ENCODE peak calls at places on chromosomes 6 and 20, in four cellular contexts. One of them, this sample, is unnamed.

GRCh38 chr6:43849844-43850243 is 79.8 kb downstream of the VEGFA start:
- DNase-seq in hepatocyte: no peak
- DNase-seq in PC-3: no peak
- DNase-seq in keratinocyte: no peak
- DNase-seq in this sample: no peak

GRCh38 chr6:106181664-106182418 is 95.7 kb downstream of the PRDM1 start:
- DNase-seq in hepatocyte: no peak
- DNase-seq in PC-3: peak; percentile 81
- DNase-seq in keratinocyte: peak; percentile 49
- DNase-seq in this sample: peak; percentile 55

GRCh38 chr6:155185544-155185943 is 78.3 kb upstream of the CLDN20 start:
- DNase-seq in hepatocyte: peak; percentile 79
- DNase-seq in PC-3: peak; percentile 69
- DNase-seq in keratinocyte: no peak
- DNase-seq in this sample: peak; percentile 34

GRCh38 chr20:45014671-45015415 is 48.5 kb downstream of the STK4 start:
- DNase-seq in hepatocyte: peak; percentile 35
- DNase-seq in PC-3: peak; percentile 15
- DNase-seq in keratinocyte: peak; percentile 48
- DNase-seq in this sample: peak; percentile 70

GRCh38 chr6:110492584-110492983 is 16.2 kb upstream of the SLC22A16 start:
- DNase-seq in hepatocyte: no peak
- DNase-seq in PC-3: no peak
- DNase-seq in keratinocyte: no peak
- DNase-seq in this sample: peak; percentile 52

GRCh38 chr20:36092424-36093024 is 62.0 kb upstream of the EPB41L1 start:
- DNase-seq in hepatocyte: peak; percentile 69
- DNase-seq in PC-3: peak; percentile 25
- DNase-seq in keratinocyte: no peak
- DNase-seq in this sample: no peak

GRCh38 chr20:51184289-51184688 is 161.4 kb upstream of the KCNG1 start:
- DNase-seq in hepatocyte: no peak
- DNase-seq in PC-3: no peak
- DNase-seq in keratinocyte: no peak
- DNase-seq in this sample: no peak

GRCh38 chr6:169213814-169214520 is 39.7 kb downstream of the THBS2 start:
- DNase-seq in hepatocyte: no peak
- DNase-seq in PC-3: no peak
- DNase-seq in keratinocyte: no peak
- DNase-seq in this sample: no peak

GRCh38 chr6:8387942-8388437 is 47.4 kb downstream of the SLC35B3 start:
- DNase-seq in hepatocyte: no peak
- DNase-seq in PC-3: no peak
- DNase-seq in keratinocyte: no peak
- DNase-seq in this sample: no peak

GRCh38 chr6:5158191-5158590 is 73.0 kb downstream of the PPP1R3G start:
- DNase-seq in hepatocyte: no peak
- DNase-seq in PC-3: no peak
- DNase-seq in keratinocyte: no peak
- DNase-seq in this sample: no peak

GRCh38 chr6:139927236-139927635 is 552.8 kb upstream of the CITED2 start:
- DNase-seq in hepatocyte: no peak
- DNase-seq in PC-3: peak; percentile 20
- DNase-seq in keratinocyte: no peak
- DNase-seq in this sample: no peak

GRCh38 chr6:112269979-112270378 is 15.6 kb upstream of the LAMA4 start:
- DNase-seq in hepatocyte: no peak
- DNase-seq in PC-3: no peak
- DNase-seq in keratinocyte: no peak
- DNase-seq in this sample: no peak

GRCh38 chr6:112268628-112269027 is 14.3 kb upstream of the LAMA4 start:
- DNase-seq in hepatocyte: no peak
- DNase-seq in PC-3: no peak
- DNase-seq in keratinocyte: no peak
- DNase-seq in this sample: no peak

GRCh38 chr6:112270756-112271155 is 16.4 kb upstream of the LAMA4 start:
- DNase-seq in hepatocyte: no peak
- DNase-seq in PC-3: no peak
- DNase-seq in keratinocyte: no peak
- DNase-seq in this sample: no peak

GRCh38 chr6:112268011-112268410 is 13.6 kb upstream of the LAMA4 start:
- DNase-seq in hepatocyte: no peak
- DNase-seq in PC-3: no peak
- DNase-seq in keratinocyte: no peak
- DNase-seq in this sample: no peak

GRCh38 chr6:112269165-112269564 is 14.8 kb upstream of the LAMA4 start:
- DNase-seq in hepatocyte: no peak
- DNase-seq in PC-3: peak; percentile 36
- DNase-seq in keratinocyte: no peak
- DNase-seq in this sample: no peak
- TF ChIP-seq CTCF in hepatocyte: no peak
- TF ChIP-seq CTCF in PC-3: peak; percentile 58
- TF ChIP-seq CTCF in keratinocyte: peak; percentile 26
- TF ChIP-seq CTCF in this sample: peak; percentile 19

DNA sequence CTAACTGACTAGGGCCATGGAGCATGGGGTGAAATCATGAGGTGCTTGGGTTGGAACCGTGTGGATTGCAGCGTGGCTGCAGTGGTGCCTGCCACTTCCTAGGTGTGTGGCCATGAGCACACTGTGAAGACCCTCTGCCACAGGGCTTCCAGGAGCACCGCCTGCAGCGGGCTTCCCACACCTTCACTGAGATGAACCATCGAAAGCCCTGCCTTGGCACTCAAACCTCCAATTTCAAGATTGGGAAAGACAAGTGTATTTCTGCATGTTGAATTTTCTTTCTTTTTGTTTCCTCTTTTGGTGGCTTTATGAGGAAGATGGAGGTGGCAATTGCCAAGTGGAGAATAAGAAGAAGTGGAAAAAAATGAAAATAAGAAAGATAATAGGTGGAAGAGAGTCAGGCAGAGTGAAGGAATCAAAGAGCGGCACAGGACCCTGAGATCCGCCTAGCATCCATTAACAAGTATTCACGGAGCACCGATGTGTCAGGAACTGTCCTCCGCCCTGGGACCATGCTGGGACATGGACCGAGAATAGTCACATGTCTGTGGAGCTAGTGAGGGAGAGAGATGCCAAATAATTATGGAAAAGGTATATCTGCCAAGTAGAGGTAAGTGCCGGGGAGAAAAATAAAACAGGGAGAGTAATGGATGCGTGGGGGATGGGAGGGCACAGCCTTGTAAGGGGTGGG is 159.9 kb downstream of the BCAS1 start:
- DNase-seq in hepatocyte: no peak
- DNase-seq in PC-3: no peak
- DNase-seq in keratinocyte: no peak
- DNase-seq in this sample: no peak
- H3K4me2 ChIP-seq in hepatocyte: no peak overlapping the region
- H3K4me2 ChIP-seq in PC-3: no peak overlapping the region
- H3K4me2 ChIP-seq in keratinocyte: no peak overlapping the region
- H3K4me2 ChIP-seq in this sample: no peak overlapping the region

DNA sequence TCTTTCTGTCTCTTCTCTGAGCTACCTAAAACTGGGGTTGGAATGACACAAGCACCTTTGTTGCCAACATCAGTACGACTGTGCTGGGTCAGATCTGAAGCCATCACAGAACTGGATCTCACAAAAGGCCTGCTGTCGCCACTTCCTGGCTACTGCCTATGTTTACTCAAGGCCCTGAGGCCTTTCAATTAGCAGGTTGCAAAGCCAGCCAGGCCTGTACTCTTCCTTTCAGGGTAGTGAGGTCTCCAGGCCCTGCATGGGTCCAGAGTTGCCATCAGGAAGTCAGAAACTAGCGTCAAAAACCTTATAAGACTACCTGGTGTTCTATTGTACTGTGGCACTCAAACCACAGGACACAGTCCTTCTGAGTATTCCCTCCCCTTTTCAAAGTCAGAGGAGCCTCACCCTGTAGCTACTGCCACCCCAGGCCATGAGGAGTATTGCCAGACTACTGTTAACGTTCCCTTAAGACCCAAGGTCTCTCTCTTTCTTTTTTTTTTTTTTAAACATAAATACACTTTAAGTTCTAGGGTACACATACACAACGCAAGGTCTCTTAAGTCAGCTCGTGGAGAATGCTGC is 937.4 kb upstream of the GJE1 start:
- DNase-seq in hepatocyte: no peak
- DNase-seq in PC-3: no peak
- DNase-seq in keratinocyte: no peak
- DNase-seq in this sample: no peak
- TF ChIP-seq CTCF in hepatocyte: no peak
- TF ChIP-seq CTCF in PC-3: peak; percentile 22
- TF ChIP-seq CTCF in keratinocyte: peak; percentile 32
- TF ChIP-seq CTCF in this sample: no peak

GRCh38 chr6:32187009-32187709 is 2.8 kb downstream of the PBX2 start:
- DNase-seq in hepatocyte: no peak
- DNase-seq in PC-3: no peak
- DNase-seq in keratinocyte: no peak
- DNase-seq in this sample: no peak
- H3K4me2 ChIP-seq in hepatocyte: no peak overlapping the region
- H3K4me2 ChIP-seq in PC-3: no peak overlapping the region
- H3K4me2 ChIP-seq in keratinocyte: no peak overlapping the region
- H3K4me2 ChIP-seq in this sample: no peak overlapping the region

DNA sequence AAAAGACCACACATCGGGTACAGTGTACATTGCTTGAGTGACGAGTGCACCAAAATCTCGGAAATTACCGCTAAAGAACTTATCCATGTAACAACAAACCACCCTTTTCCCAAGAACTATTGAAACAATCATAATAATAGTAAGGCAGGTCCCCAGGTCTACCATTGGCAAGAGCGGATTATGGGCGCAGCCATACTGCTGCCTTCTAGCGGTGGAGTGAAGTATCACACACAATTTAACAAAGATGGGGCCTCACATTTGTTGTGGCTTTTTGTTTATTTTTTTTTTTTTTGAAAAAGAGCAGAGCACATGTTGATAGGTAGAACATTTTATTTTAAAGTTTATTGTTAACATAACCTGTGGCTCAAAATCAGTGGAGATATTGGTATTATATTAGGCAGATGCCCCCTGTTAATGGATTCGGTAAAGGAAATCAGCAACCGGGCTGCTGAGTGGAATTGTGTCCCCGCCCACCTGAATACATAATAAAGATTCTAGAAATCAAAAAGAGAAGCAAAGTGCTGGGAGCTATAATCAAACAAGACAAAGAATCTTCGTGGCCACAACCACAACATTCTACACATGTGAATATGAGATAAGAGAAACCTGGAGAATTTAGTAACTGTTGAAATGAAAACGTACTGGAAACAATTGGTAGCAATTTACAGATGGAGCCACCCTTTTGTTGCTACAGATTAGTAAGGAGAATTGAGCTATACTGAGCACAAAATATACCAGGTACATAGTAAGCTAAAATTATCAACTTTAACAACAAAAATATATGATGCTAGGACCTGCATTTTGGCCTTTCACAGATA is 94.2 kb upstream of the EXOC2 start:
- DNase-seq in hepatocyte: no peak
- DNase-seq in PC-3: peak; percentile 57
- DNase-seq in keratinocyte: no peak
- DNase-seq in this sample: no peak
- TF ChIP-seq CTCF in hepatocyte: peak; percentile 47
- TF ChIP-seq CTCF in PC-3: peak; percentile 86
- TF ChIP-seq CTCF in keratinocyte: peak; percentile 44
- TF ChIP-seq CTCF in this sample: peak; percentile 38

GRCh38 chr6:34745277-34746103 is 11.8 kb upstream of the SNRPC start:
- DNase-seq in hepatocyte: peak; percentile 78
- DNase-seq in PC-3: peak; percentile 69
- DNase-seq in keratinocyte: peak; percentile 57
- DNase-seq in this sample: peak; percentile 79
- H3K4me2 ChIP-seq in hepatocyte: peak overlapping the region; percentile 55
- H3K4me2 ChIP-seq in PC-3: peak overlapping the region; percentile 27
- H3K4me2 ChIP-seq in keratinocyte: peak overlapping the region; percentile 73
- H3K4me2 ChIP-seq in this sample: no peak overlapping the region

GRCh38 chr6:122408240-122408639 is 8.8 kb downstream of the HSF2 start:
- DNase-seq in hepatocyte: no peak
- DNase-seq in PC-3: no peak
- DNase-seq in keratinocyte: no peak
- DNase-seq in this sample: no peak

GRCh38 chr6:122408697-122409458 is 9.4 kb downstream of the HSF2 start:
- DNase-seq in hepatocyte: no peak
- DNase-seq in PC-3: no peak
- DNase-seq in keratinocyte: no peak
- DNase-seq in this sample: no peak

GRCh38 chr6:122406187-122406586 is 6.7 kb downstream of the HSF2 start:
- DNase-seq in hepatocyte: no peak
- DNase-seq in PC-3: no peak
- DNase-seq in keratinocyte: no peak
- DNase-seq in this sample: no peak

GRCh38 chr6:122407712-122408111 is 8.3 kb downstream of the HSF2 start:
- DNase-seq in hepatocyte: no peak
- DNase-seq in PC-3: no peak
- DNase-seq in keratinocyte: no peak
- DNase-seq in this sample: no peak

DNA sequence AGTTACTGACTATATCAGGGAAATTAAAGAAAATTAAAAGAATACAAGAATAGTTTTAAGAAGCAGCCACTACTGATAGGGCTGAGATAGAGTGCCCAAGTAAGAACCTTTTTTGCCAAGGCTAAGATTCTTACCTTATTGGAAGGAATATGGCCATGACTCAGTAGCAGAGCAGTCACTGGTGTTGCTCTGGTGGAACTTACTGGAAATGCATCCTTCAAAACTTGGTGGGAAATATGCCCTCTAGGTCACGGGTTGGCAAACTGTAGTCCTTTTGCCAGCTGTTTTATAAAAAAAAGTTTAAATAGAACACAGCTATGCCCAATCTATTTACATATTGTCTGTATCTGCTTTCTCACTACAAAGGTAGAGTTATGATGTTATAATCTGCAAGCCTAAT is 6.0 kb downstream of the HSF2 start:
- DNase-seq in hepatocyte: no peak
- DNase-seq in PC-3: peak; percentile 26
- DNase-seq in keratinocyte: no peak
- DNase-seq in this sample: peak; percentile 8
- TF ChIP-seq CTCF in hepatocyte: no peak
- TF ChIP-seq CTCF in PC-3: peak; percentile 10
- TF ChIP-seq CTCF in keratinocyte: peak; percentile 30
- TF ChIP-seq CTCF in this sample: peak; percentile 29

DNA sequence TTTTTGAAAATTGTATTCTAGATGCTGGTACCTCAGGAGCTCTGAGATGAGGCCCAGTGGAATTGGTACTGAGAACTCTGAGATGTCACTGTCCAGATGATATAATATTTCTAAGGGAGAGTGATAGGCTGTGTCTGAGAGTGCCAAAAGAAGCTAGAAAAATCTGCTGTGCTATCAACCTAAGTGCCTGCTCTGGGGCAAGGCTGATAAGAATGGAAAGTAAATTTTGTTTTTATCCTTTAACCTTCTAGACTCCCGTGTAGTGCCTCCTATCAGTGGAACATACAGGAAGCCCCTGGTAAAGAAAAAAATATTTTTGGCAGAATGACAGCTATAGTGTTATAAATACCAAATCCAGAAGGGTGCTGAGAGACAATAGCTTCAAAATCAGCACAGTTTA is 348.2 kb downstream of the TFAP2B start:
- DNase-seq in hepatocyte: no peak
- DNase-seq in PC-3: no peak
- DNase-seq in keratinocyte: no peak
- DNase-seq in this sample: no peak
- H3K4me2 ChIP-seq in hepatocyte: no peak overlapping the region
- H3K4me2 ChIP-seq in PC-3: no peak overlapping the region
- H3K4me2 ChIP-seq in keratinocyte: no peak overlapping the region
- H3K4me2 ChIP-seq in this sample: no peak overlapping the region